ENCODE peak calls at places on chromosome 2, in seven cellular contexts. S, R, K, V, O, U and E are unnamed samples.

GRCh38 chr2:9018109-9018508 is 14.6 kb upstream of the MBOAT2 start:
- DNase-seq in S (no peak), R (no peak), K (no peak), V (no peak), O (no peak), U (no peak), E (no peak)

GRCh38 chr2:237727363-237727762 is 71.2 kb upstream of the RBM44 start:
- DNase-seq in S (no peak), R (no peak), K (peak), V (no peak), O (no peak), U (no peak), E (peak)

GRCh38 chr2:70785137-70785911 is 5.1 kb downstream of the FIGLA start:
- DNase-seq in S (peak), R (peak), K (peak), V (peak), O (peak), U (peak), E (peak)

GRCh38 chr2:38121481-38121880 is 45.5 kb upstream of the CYP1B1 start:
- DNase-seq in S (no peak), R (no peak), K (no peak), V (no peak), O (no peak), U (no peak), E (no peak)

GRCh38 chr2:170953976-170954375 is 24.9 kb downstream of the GORASP2 start:
- DNase-seq in S (no peak), R (no peak), K (no peak), V (no peak), O (no peak), U (no peak), E (no peak)

GRCh38 chr2:192473331-192473730 is 278.6 kb upstream of the TMEFF2 start:
- DNase-seq in S (no peak), R (no peak), K (no peak), V (no peak), O (no peak), U (no peak), E (no peak)

GRCh38 chr2:54504866-54505265 is 48.7 kb downstream of the SPTBN1 start:
- DNase-seq in S (no peak), R (no peak), K (no peak), V (no peak), O (no peak), U (no peak), E (peak)

GRCh38 chr2:101112772-101113157 is 38.4 kb downstream of the TBC1D8 start:
- DNase-seq in S (no peak), R (no peak), K (peak), V (no peak), O (no peak), U (no peak), E (no peak)

GRCh38 chr2:88874063-88874657 is 182.7 kb downstream of the RPIA start:
- DNase-seq in S (peak), R (peak), K (peak), V (peak), O (peak), U (peak), E (peak)

GRCh38 chr2:30272761-30273573 is 41.6 kb downstream of the LBH start:
- DNase-seq in S (no peak), R (no peak), K (peak), V (peak), O (no peak), U (no peak), E (peak)

GRCh38 chr2:25313711-25314513 is 27.8 kb downstream of the DNMT3A start:
- DNase-seq in S (no peak), R (no peak), K (no peak), V (no peak), O (no peak), U (no peak), E (no peak)

GRCh38 chr2:188937228-188938220 is 36.6 kb upstream of the COL3A1 start:
- DNase-seq in S (no peak), R (peak), K (peak), V (no peak), O (no peak), U (no peak), E (peak)

DNA sequence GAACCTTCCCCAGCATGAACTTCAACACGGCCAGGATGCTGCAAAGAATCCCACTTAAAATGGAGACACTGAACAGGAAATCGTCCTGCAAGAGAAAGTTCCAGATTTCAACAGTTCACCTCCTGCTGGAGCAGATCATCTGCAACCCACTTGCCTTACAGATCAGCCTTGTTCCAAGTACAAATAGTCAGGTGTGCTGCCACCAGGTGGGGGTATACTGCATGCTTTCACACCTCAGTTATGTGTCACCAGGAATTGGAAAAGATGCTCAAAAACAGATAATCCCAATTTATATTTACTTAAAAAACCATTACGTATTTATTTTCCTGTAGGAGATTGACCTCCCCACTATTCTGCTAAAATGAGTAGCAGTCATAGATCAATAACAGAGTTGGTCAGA is 212.3 kb downstream of the MGAT5 start:
- DNase-seq in S (peak), R (peak), K (peak), V (peak), O (peak), U (peak), E (peak)
- TF ChIP-seq EZH2phosphoT487 in S (no peak), R (no peak), K (no peak), V (no peak), O (no peak), U (no peak), E (no peak)

GRCh38 chr2:15766911-15767597 is 173.3 kb upstream of the MYCN start:
- DNase-seq in S (no peak), R (no peak), K (no peak), V (no peak), O (no peak), U (no peak), E (no peak)

GRCh38 chr2:15769235-15769634 is 171.1 kb upstream of the MYCN start:
- DNase-seq in S (no peak), R (no peak), K (no peak), V (no peak), O (no peak), U (no peak), E (no peak)

GRCh38 chr2:15768142-15769088 is 171.9 kb upstream of the MYCN start:
- DNase-seq in S (peak), R (no peak), K (no peak), V (no peak), O (no peak), U (no peak), E (no peak)

GRCh38 chr2:15766303-15766861 is 174.0 kb upstream of the MYCN start:
- DNase-seq in S (no peak), R (no peak), K (no peak), V (no peak), O (no peak), U (no peak), E (no peak)

DNA sequence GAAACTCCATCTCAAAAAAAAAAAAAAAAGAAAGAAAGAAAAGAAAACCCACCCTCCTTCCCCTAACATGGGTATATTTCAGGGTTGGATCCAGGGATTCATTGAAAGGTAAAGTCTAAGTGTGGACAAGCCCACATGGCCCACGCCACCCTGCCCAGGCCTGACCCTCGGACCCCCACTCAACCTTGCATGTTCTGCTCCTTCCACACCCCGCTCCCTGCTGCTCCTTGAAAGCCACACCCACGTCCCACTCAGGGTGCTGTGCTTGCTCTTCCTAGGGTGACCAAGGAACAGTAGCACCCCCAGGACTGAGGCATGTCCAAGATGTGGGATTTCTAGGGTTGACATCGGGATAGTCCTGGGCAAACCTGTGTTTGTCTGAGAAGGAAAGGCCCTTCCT is 172.7 kb upstream of the MYCN start:
- DNase-seq in S (no peak), R (no peak), K (no peak), V (no peak), O (no peak), U (no peak), E (no peak)
- TF ChIP-seq EZH2phosphoT487 in S (no peak), R (no peak), K (no peak), V (no peak), O (no peak), U (no peak), E (no peak)

DNA sequence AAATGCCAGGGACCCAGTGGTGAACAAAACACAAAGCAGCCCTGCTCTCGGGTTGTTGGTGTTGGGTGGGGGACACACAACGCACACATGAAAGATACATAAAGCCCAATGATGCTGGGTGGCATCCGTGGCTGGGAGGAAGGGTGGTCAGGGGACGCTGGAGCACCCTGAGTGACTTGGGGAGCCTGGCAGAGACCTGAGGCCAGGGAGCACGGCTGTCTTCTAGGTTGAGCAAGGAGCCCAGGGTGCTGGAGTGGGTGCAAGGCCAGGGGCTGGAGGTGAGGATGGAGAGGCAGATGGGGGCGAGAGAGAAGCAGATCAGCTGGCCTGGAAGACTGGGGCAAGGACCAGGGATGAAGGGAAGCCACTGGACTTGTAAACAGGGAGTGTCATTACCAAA is 52.3 kb downstream of the FAM178B start:
- DNase-seq in S (no peak), R (no peak), K (no peak), V (no peak), O (no peak), U (no peak), E (no peak)
- TF ChIP-seq EZH2phosphoT487 in S (no peak), R (no peak), K (no peak), V (no peak), O (no peak), U (no peak), E (no peak)

DNA sequence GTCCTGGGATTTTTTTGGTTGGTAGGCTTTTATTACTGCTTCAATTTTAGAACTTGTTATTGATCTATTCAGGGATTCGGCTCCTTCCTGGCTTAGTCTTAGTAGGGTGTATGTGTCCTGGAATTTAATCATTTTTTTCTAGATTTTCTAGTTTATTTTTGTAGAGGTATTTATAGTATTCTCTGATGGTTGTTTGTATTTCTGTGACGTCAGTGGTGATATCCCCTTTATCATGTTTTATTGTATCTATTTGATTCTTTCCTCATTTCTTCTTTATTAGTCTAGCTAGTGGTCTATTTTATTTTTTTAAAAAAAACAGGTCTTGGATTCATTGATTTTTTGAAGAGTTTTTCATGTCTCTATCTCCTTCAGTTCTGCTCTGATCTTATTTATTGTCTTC is 193.3 kb upstream of the MAP2 start:
- DNase-seq in S (no peak), R (no peak), K (no peak), V (no peak), O (no peak), U (no peak), E (no peak)
- TF ChIP-seq EZH2phosphoT487 in S (no peak), R (no peak), K (no peak), V (no peak), O (no peak), U (no peak), E (no peak)

GRCh38 chr2:117716505-117716904 is 98.0 kb upstream of the DDX18 start:
- DNase-seq in S (no peak), R (no peak), K (no peak), V (no peak), O (no peak), U (no peak), E (no peak)

GRCh38 chr2:117717072-117717471 is 97.4 kb upstream of the DDX18 start:
- DNase-seq in S (no peak), R (no peak), K (no peak), V (no peak), O (no peak), U (no peak), E (no peak)

GRCh38 chr2:117720765-117721164 is 93.7 kb upstream of the DDX18 start:
- DNase-seq in S (no peak), R (peak), K (no peak), V (no peak), O (no peak), U (no peak), E (no peak)

GRCh38 chr2:117714761-117715160 is 99.7 kb upstream of the DDX18 start:
- DNase-seq in S (no peak), R (no peak), K (no peak), V (no peak), O (no peak), U (no peak), E (no peak)

DNA sequence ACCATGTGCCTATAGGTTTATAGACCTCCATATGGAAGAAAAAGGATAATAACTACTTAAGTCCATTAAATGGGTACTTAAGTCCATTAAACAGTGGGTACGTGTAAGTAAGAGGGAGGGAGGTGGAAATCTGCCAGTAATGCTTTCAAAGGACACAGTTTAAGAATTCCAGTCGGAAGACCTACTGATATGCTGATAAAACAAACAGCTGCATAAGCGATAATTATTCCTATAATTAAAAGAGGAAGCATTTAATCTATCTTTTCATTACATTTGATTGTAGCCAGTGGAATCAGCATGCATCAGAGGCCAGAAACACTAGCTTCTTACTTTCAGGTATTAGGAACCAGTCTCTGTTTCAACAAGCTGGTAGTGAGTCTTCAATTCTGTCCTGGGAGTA is 96.4 kb upstream of the DDX18 start:
- DNase-seq in S (no peak), R (peak), K (no peak), V (no peak), O (no peak), U (no peak), E (no peak)
- TF ChIP-seq EZH2phosphoT487 in S (no peak), R (no peak), K (no peak), V (no peak), O (no peak), U (no peak), E (no peak)